ENCODE peak calls at places on chromosomes 2 and 18, in seven cellular contexts. S is neural progenitor cell, V is breast epithelium, T is testis, E is choroid plexus epithelial cell, R is dorsolateral prefrontal cortex, Q is fibroblast of villous mesenchyme. F is an unnamed sample.

GRCh38 chr18:8595445-8595844 is 13.8 kb upstream of the RAB12 start:
- DNase-seq in S (no peak), V (no peak), T (no peak), E (no peak), R (no peak), Q (no peak), F (no peak)

GRCh38 chr2:177433402-177433801 is 40.8 kb downstream of the AGPS start:
- DNase-seq in S (no peak), V (no peak), T (no peak), E (peak), R (no peak), Q (no peak), F (no peak)

GRCh38 chr18:63505566-63506335 is 29.0 kb downstream of the SERPINB5 start:
- DNase-seq in S (peak), V (no peak), T (peak), E (peak), R (no peak), Q (peak), F (no peak)

GRCh38 chr18:13381907-13382682 is 163.5 kb downstream of the LDLRAD4 start:
- DNase-seq in S (no peak), V (peak), T (peak), E (peak), R (peak), Q (peak), F (no peak)

GRCh38 chr2:25187729-25188350 is 19.5 kb upstream of the POMC start:
- DNase-seq in S (peak), V (no peak), T (no peak), E (no peak), R (no peak), Q (no peak), F (no peak)

GRCh38 chr2:46849741-46850474 is 65.7 kb downstream of the MCFD2 start:
- DNase-seq in S (no peak), V (no peak), T (peak), E (peak), R (no peak), Q (peak), F (no peak)

GRCh38 chr18:8776544-8776943 is 71.2 kb downstream of the MTCL1 start:
- DNase-seq in S (no peak), V (no peak), T (peak), E (no peak), R (no peak), Q (no peak), F (no peak)

GRCh38 chr2:215658635-215659305 is 222.9 kb upstream of the FN1 start:
- DNase-seq in S (no peak), V (no peak), T (no peak), E (peak), R (no peak), Q (no peak), F (no peak)

GRCh38 chr2:157333304-157334047 is 7.9 kb upstream of the ERMN start:
- DNase-seq in S (no peak), V (no peak), T (no peak), E (no peak), R (no peak), Q (no peak), F (no peak)

GRCh38 chr2:84811839-84812238 is 69.0 kb downstream of the TRABD2A start:
- DNase-seq in S (no peak), V (no peak), T (no peak), E (no peak), R (no peak), Q (no peak), F (no peak)

GRCh38 chr2:46269545-46270273 is 27.5 kb upstream of the EPAS1 start:
- DNase-seq in S (no peak), V (no peak), T (no peak), E (peak), R (no peak), Q (peak), F (no peak)

GRCh38 chr2:241904791-241905710 is 35.5 kb downstream of the RTP5 start:
- DNase-seq in S (no peak), V (peak), T (no peak), E (no peak), R (no peak), Q (no peak), F (no peak)

GRCh38 chr18:5285326-5285725 is 10.2 kb downstream of the ZBTB14 start:
- DNase-seq in S (no peak), V (no peak), T (no peak), E (no peak), R (no peak), Q (no peak), F (no peak)

GRCh38 chr2:162327134-162327769 is 8.8 kb upstream of the IFIH1 start:
- DNase-seq in S (peak), V (no peak), T (peak), E (peak), R (no peak), Q (no peak), F (no peak)

GRCh38 chr18:76621782-76622495 is 126.9 kb upstream of the ZNF516 start:
- DNase-seq in S (no peak), V (no peak), T (no peak), E (peak), R (no peak), Q (peak), F (no peak)

GRCh38 chr18:68843467-68844089 is 45.7 kb downstream of the CCDC102B start:
- DNase-seq in S (no peak), V (no peak), T (no peak), E (peak), R (no peak), Q (no peak), F (no peak)
- TF ChIP-seq CTCF in S (peak), V (no peak), T (no peak), E (peak), R (no peak), Q (peak), F (peak)

GRCh38 chr2:122748552-122749011 is 993.1 kb downstream of the TSN start:
- DNase-seq in S (peak), V (no peak), T (peak), E (peak), R (no peak), Q (peak), F (no peak)
- TF ChIP-seq CTCF in S (peak), V (no peak), T (no peak), E (no peak), R (no peak), Q (no peak), F (no peak)

DNA sequence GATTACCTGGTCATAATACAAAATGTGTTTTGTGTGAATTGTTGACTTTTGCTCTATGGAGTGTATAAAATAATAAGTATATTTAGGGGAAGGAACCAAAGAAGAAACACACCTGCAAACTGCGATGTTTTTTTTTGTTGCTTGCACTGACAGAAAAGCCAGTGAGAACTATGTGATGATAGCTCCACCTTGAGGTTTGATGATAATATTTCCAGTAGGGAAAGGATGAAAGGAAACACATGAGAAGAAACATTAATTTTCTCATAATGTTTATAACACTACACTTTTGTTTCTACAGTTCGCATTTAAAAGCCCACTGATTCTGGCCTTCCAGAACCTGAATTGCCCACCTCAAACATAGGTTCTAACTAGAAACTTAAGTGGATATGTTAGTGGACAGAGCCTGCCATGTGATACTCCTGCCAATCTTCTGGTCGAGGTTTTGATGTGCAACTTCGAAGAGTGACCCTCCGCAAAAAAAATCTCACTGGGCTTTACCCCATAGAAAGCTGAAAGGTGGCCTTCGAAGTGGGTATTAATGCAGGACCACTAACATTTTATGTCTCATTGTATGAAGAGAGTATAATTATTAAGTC is 476.4 kb upstream of the SPHKAP start:
- DNase-seq in S (peak), V (no peak), T (no peak), E (peak), R (no peak), Q (peak), F (no peak)
- TF ChIP-seq CTCF in S (peak), V (peak), T (peak), E (peak), R (peak), Q (peak), F (peak)

GRCh38 chr2:201257381-201257940 is 2.9 kb upstream of the CASP8 start:
- DNase-seq in S (no peak), V (no peak), T (no peak), E (no peak), R (no peak), Q (no peak), F (no peak)
- TF ChIP-seq CTCF in S (no peak), V (peak), T (no peak), E (peak), R (no peak), Q (no peak), F (no peak)

GRCh38 chr18:24003903-24004640 is 10.5 kb upstream of the TTC39C start:
- DNase-seq in S (no peak), V (no peak), T (no peak), E (no peak), R (no peak), Q (no peak), F (no peak)
- TF ChIP-seq CTCF in S (no peak), V (no peak), T (no peak), E (no peak), R (no peak), Q (no peak), F (no peak)

GRCh38 chr2:101725515-101726192 is 28.1 kb downstream of the MAP4K4 start:
- DNase-seq in S (peak), V (no peak), T (no peak), E (no peak), R (no peak), Q (no peak), F (no peak)
- TF ChIP-seq CTCF in S (peak), V (no peak), T (no peak), E (peak), R (no peak), Q (peak), F (no peak)

GRCh38 chr2:2020897-2021296 is 276.6 kb upstream of the PXDN start:
- DNase-seq in S (no peak), V (no peak), T (no peak), E (no peak), R (no peak), Q (no peak), F (no peak)

GRCh38 chr2:2022941-2023586 is 278.7 kb upstream of the PXDN start:
- DNase-seq in S (no peak), V (no peak), T (no peak), E (no peak), R (peak), Q (no peak), F (no peak)

GRCh38 chr2:2024751-2025481 is 280.6 kb upstream of the PXDN start:
- DNase-seq in S (no peak), V (no peak), T (peak), E (no peak), R (peak), Q (no peak), F (no peak)

GRCh38 chr2:2018713-2019410 is 274.5 kb upstream of the PXDN start:
- DNase-seq in S (no peak), V (no peak), T (no peak), E (no peak), R (no peak), Q (no peak), F (no peak)

GRCh38 chr2:2021995-2022394 is 277.7 kb upstream of the PXDN start:
- DNase-seq in S (no peak), V (no peak), T (no peak), E (no peak), R (peak), Q (no peak), F (no peak)
- TF ChIP-seq CTCF in S (no peak), V (no peak), T (no peak), E (no peak), R (no peak), Q (no peak), F (no peak)

GRCh38 chr2:218993345-218994315 is at the start of gene CRYBA2:
- DNase-seq in S (peak), V (no peak), T (no peak), E (peak), R (no peak), Q (peak), F (no peak)
- TF ChIP-seq CTCF in S (peak), V (no peak), T (no peak), E (no peak), R (no peak), Q (no peak), F (no peak)